ENCODE peak calls at places on chromosomes 12 and 14, in seven cellular contexts. I is RCC 7860; T is spleen; W is HEK293T; O is GM19239; X is stimulated activated CD4-positive, alpha-beta T cell treated with anti-CD3 and anti-CD28 coated beads, TNF-alpha, amount 100 ng/mL, for 24 hours; K is activated effector memory CD4-positive, alpha-beta T cell treated with anti-CD3 and anti-CD28 coated beads, Interleukin-2, amount 50 U/mL, for 16 hours. B is an unnamed sample.
A peak's percentile ranks its signal among the peaks of the same experiment; 100 is the strongest.

GRCh38 chr12:18723752-18724151 is 14.1 kb downstream of the PLCZ1 start:
- DNase-seq in I (peak; percentile 69), T (no peak), W (no peak), O (no peak), X (no peak), K (no peak), B (no peak)

GRCh38 chr12:4960030-4960429 is 50.3 kb downstream of the KCNA1 start:
- DNase-seq in I (no peak), T (no peak), W (no peak), O (no peak), X (no peak), K (no peak), B (no peak)

GRCh38 chr12:50862316-50862715 is 19.6 kb downstream of the TMPRSS12 start:
- DNase-seq in I (peak; percentile 29), T (no peak), W (no peak), O (no peak), X (no peak), K (no peak), B (no peak)

GRCh38 chr12:50243507-50243906 is 39.8 kb downstream of the LIMA1 start:
- DNase-seq in I (no peak), T (no peak), W (no peak), O (no peak), X (no peak), K (no peak), B (no peak)

GRCh38 chr14:96121660-96122395 is 82.7 kb downstream of the C14orf132 start:
- DNase-seq in I (no peak), T (no peak), W (no peak), O (no peak), X (no peak), K (no peak), B (no peak)

GRCh38 chr12:116233669-116234068 is 43.8 kb downstream of the MED13L start:
- DNase-seq in I (no peak), T (no peak), W (no peak), O (no peak), X (no peak), K (no peak), B (no peak)

GRCh38 chr12:116000252-116000651 is 277.2 kb downstream of the MED13L start:
- DNase-seq in I (no peak), T (no peak), W (no peak), O (no peak), X (no peak), K (no peak), B (no peak)

GRCh38 chr14:22493753-22494152 is 95.3 kb downstream of the DAD1 start:
- DNase-seq in I (no peak), T (no peak), W (no peak), O (no peak), X (no peak), K (no peak), B (no peak)

GRCh38 chr12:110599334-110599733 is 14.6 kb upstream of the TCTN1 start:
- DNase-seq in I (no peak), T (no peak), W (no peak), O (no peak), X (no peak), K (no peak), B (no peak)

GRCh38 chr12:1093166-1093751 is 102.2 kb downstream of the ERC1 start:
- DNase-seq in I (peak; percentile 14), T (no peak), W (peak; percentile 36), O (peak; percentile 14), X (no peak), K (no peak), B (no peak)

GRCh38 chr12:108561852-108562347 is 496 bp upstream of the ISCU start:
- DNase-seq in I (peak; percentile 5), T (no peak), W (no peak), O (no peak), X (no peak), K (no peak), B (no peak)

GRCh38 chr12:13204428-13204827 is 7.9 kb downstream of the EMP1 start:
- DNase-seq in I (no peak), T (no peak), W (no peak), O (no peak), X (no peak), K (no peak), B (no peak)

GRCh38 chr14:23910081-23910875 is 43.3 kb upstream of the DHRS4 start:
- DNase-seq in I (peak; percentile 13), T (no peak), W (peak; percentile 80), O (peak; percentile 35), X (peak; percentile 7), K (no peak), B (no peak)

GRCh38 chr14:24368215-24368561 is 204 bp downstream of the NFATC4 start:
- DNase-seq in I (no peak), T (no peak), W (no peak), O (no peak), X (no peak), K (no peak), B (no peak)

GRCh38 chr12:57099062-57099714 is 10.3 kb downstream of the NAB2 start:
- DNase-seq in I (no peak), T (no peak), W (no peak), O (no peak), X (no peak), K (no peak), B (no peak)

GRCh38 chr12:109739747-109740693 is 26.4 kb downstream of the FAM222A start:
- DNase-seq in I (no peak), T (peak; percentile 74), W (peak; percentile 62), O (no peak), X (no peak), K (peak; percentile 60), B (no peak)

GRCh38 chr14:35932659-35933159 is 106.6 kb downstream of the BRMS1L start:
- DNase-seq in I (no peak), T (no peak), W (no peak), O (no peak), X (peak; percentile 29), K (peak; percentile 66), B (no peak)